ENCODE peak calls at places on chromosomes 11 and 22, in six cellular contexts. U is occipital lobe, S is cerebellum, I is dorsolateral prefrontal cortex, T is NCI-H748 treated with DMSO at 0.1 percent for 48 hours, F is GM03348. B is an unnamed sample.
A peak's percentile ranks its signal among the peaks of the same experiment; 100 is the strongest.

GRCh38 chr22:42673898-42674390 is 24.8 kb upstream of the CYB5R3 start:
- DNase-seq in S (no peak), U (no peak), T (no peak), F (no peak), I (no peak), B (peak; percentile 51)

GRCh38 chr11:74742070-74742469 is 6.6 kb upstream of the RNF169 start:
- DNase-seq in T (no peak), S (no peak), I (no peak), F (no peak), U (no peak), B (no peak)

GRCh38 chr22:26535499-26535898 is 23.2 kb upstream of the TFIP11 start:
- DNase-seq in S (no peak), U (no peak), T (no peak), I (no peak), F (no peak), B (no peak)

GRCh38 chr22:17536269-17536668 is 27.0 kb upstream of the SLC25A18 start:
- DNase-seq in I (peak; percentile 87), U (peak; percentile 31), F (peak; percentile 27), S (peak; percentile 83), T (no peak), B (no peak)

GRCh38 chr22:29112102-29112501 is 39.3 kb downstream of the KREMEN1 start:
- DNase-seq in U (no peak), F (no peak), I (no peak), S (no peak), T (no peak), B (no peak)

GRCh38 chr11:35145249-35145648 is 6.3 kb downstream of the CD44 start:
- DNase-seq in U (no peak), I (no peak), S (no peak), T (no peak), F (peak; percentile 45), B (no peak)

GRCh38 chr11:110337570-110338193 is 41.3 kb upstream of the RDX start:
- DNase-seq in S (no peak), T (no peak), I (no peak), F (no peak), U (no peak), B (peak; percentile 76)

GRCh38 chr11:48012051-48012391 is 31.7 kb downstream of the PTPRJ start:
- DNase-seq in S (no peak), I (no peak), F (no peak), T (no peak), U (no peak), B (no peak)

GRCh38 chr22:22936915-22937656 is 49.5 kb downstream of the IGLL5 start:
- DNase-seq in I (no peak), U (no peak), T (no peak), S (no peak), F (no peak), B (no peak)

GRCh38 chr11:103007521-103007920 is 52.0 kb upstream of the MMP13 start:
- DNase-seq in S (no peak), U (no peak), I (no peak), T (no peak), F (peak; percentile 46), B (peak; percentile 64)

GRCh38 chr11:43497144-43497543 is 138.4 kb downstream of the TTC17 start:
- DNase-seq in F (no peak), U (no peak), T (no peak), S (no peak), I (no peak), B (no peak)

GRCh38 chr11:45657496-45658260 is 7.7 kb downstream of the CHST1 start:
- DNase-seq in I (no peak), F (no peak), U (no peak), T (no peak), S (no peak), B (no peak)

GRCh38 chr11:85826096-85826855 is 15.3 kb upstream of the SYTL2 start:
- DNase-seq in F (peak; percentile 70), I (peak; percentile 81), S (peak; percentile 75), T (no peak), U (peak; percentile 4), B (peak; percentile 41)

GRCh38 chr11:119192111-119192510 is 6.8 kb downstream of the NHERF4 start:
- DNase-seq in I (no peak), F (no peak), U (no peak), T (no peak), S (no peak), B (no peak)

GRCh38 chr22:24214467-24215285 is 30.2 kb downstream of the GGT5 start:
- DNase-seq in U (no peak), I (no peak), T (no peak), S (no peak), F (no peak), B (no peak)

GRCh38 chr11:78420796-78421209 is 3.2 kb upstream of the GAB2 start:
- DNase-seq in T (no peak), F (peak; percentile 46), I (no peak), S (no peak), U (no peak), B (peak; percentile 20)

GRCh38 chr11:112780351-112781043 is 180.7 kb upstream of the NCAM1 start:
- DNase-seq in U (peak; percentile 70), T (no peak), S (peak; percentile 24), I (peak; percentile 32), F (peak; percentile 74), B (peak; percentile 21)

GRCh38 chr22:29780781-29781676 is 13.9 kb downstream of the UQCR10 start:
- DNase-seq in U (peak; percentile 61), F (peak; percentile 90), T (no peak), I (no peak), S (no peak), B (peak; percentile 76)

GRCh38 chr11:61587541-61587941 is 6.7 kb upstream of the SYT7 start:
- DNase-seq in S (peak; percentile 66), U (no peak), F (peak; percentile 88), I (peak; percentile 45), T (no peak), B (no peak)

GRCh38 chr11:19472679-19473078 is 231.9 kb upstream of the E2F8 start:
- DNase-seq in U (no peak), F (no peak), S (no peak), T (no peak), I (no peak), B (no peak)

GRCh38 chr11:92784313-92784712 is 185.1 kb upstream of the MTNR1B start:
- DNase-seq in U (no peak), F (no peak), T (no peak), I (no peak), S (no peak), B (no peak)

GRCh38 chr11:133964946-133965632 is 8.3 kb upstream of the IGSF9B start:
- DNase-seq in S (no peak), U (no peak), I (no peak), F (no peak), T (no peak), B (peak; percentile 16)

GRCh38 chr11:129307162-129307561 is 68.5 kb upstream of the BARX2 start:
- DNase-seq in F (no peak), S (no peak), U (no peak), T (no peak), I (no peak), B (no peak)

GRCh38 chr11:26930518-26931247 is 63.2 kb upstream of the FIBIN start:
- DNase-seq in F (peak; percentile 38), S (no peak), I (no peak), T (no peak), U (no peak), B (no peak)

GRCh38 chr22:35212020-35212419 is 45.3 kb upstream of the HMGXB4 start:
- DNase-seq in U (no peak), F (peak; percentile 14), S (no peak), I (no peak), T (no peak), B (peak; percentile 71)

GRCh38 chr11:83521647-83522596 is 235.8 kb upstream of the CCDC90B start:
- DNase-seq in S (no peak), U (no peak), T (peak; percentile 36), F (peak; percentile 31), I (no peak), B (no peak)

GRCh38 chr11:8263109-8263768 is 439 bp downstream of the LMO1 start:
- DNase-seq in U (no peak), F (no peak), S (peak; percentile 30), I (no peak), T (peak; percentile 50), B (no peak)

GRCh38 chr11:131354251-131354701 is 16.1 kb upstream of the NTM start:
- DNase-seq in I (no peak), T (no peak), U (no peak), F (no peak), S (no peak), B (no peak)

GRCh38 chr11:21810650-21811049 is 382.2 kb upstream of the ANO5 start:
- DNase-seq in U (no peak), I (no peak), T (peak; percentile 53), F (no peak), S (no peak), B (peak; percentile 3)

GRCh38 chr22:29269731-29270474 is 1.8 kb downstream of the EWSR1 start:
- DNase-seq in I (no peak), S (no peak), T (no peak), F (no peak), U (no peak), B (peak; percentile 2)

GRCh38 chr11:129862123-129862522 is 33.3 kb downstream of the NFRKB start:
- DNase-seq in F (no peak), S (no peak), T (no peak), I (no peak), U (no peak), B (no peak)

GRCh38 chr22:31919730-31920129 is 24.6 kb upstream of the YWHAH start:
- DNase-seq in F (no peak), I (no peak), U (no peak), T (no peak), S (no peak), B (no peak)

GRCh38 chr11:60924110-60924905 is at the start of gene TMEM132A:
- DNase-seq in F (peak; percentile 95), T (peak; percentile 60), U (peak; percentile 75), I (peak; percentile 93), S (peak; percentile 95), B (peak; percentile 70)

GRCh38 chr11:101848262-101848661 is 66.5 kb upstream of the CEP126 start:
- DNase-seq in I (no peak), F (no peak), S (no peak), T (no peak), U (no peak), B (no peak)

GRCh38 chr11:118846181-118846946 is 37.3 kb upstream of the CXCR5 start:
- DNase-seq in T (no peak), S (no peak), U (no peak), I (no peak), F (no peak), B (no peak)

GRCh38 chr11:132551011-132551410 is 981.3 kb downstream of the OPCML start:
- DNase-seq in U (no peak), F (no peak), I (no peak), T (no peak), S (no peak), B (no peak)

GRCh38 chr11:102666331-102666957 is 39.1 kb downstream of the MMP27 start:
- DNase-seq in T (peak; percentile 24), U (no peak), I (no peak), F (peak; percentile 70), S (no peak), B (peak; percentile 37)

B was measured in mammary epithelial cell.